ENCODE peak calls at places on chromosomes 13 and 19, in ten cellular contexts. One of them, this sample, is unnamed.

GRCh38 chr19:41918095-41918494 is 10.2 kb downstream of the ERFL start:
- DNase-seq in heart right ventricle: no peak
- DNase-seq in HAP-1: no peak
- DNase-seq in lung: no peak
- DNase-seq in Panc1: no peak
- DNase-seq in aorta: no peak
- DNase-seq in lower lobe of right lung: no peak
- DNase-seq in cardiac muscle cell: no peak
- DNase-seq in BE2C: no peak
- DNase-seq in pancreas: no peak
- DNase-seq in this sample: no peak

GRCh38 chr19:45442927-45443461 is 19.3 kb upstream of the ERCC1 start:
- DNase-seq in HAP-1: peak; percentile 54
- DNase-seq in aorta: peak; percentile 85
- DNase-seq in lung: peak; percentile 58
- DNase-seq in Panc1: no peak
- DNase-seq in heart right ventricle: no peak
- DNase-seq in cardiac muscle cell: no peak
- DNase-seq in pancreas: no peak
- DNase-seq in BE2C: peak; percentile 63
- DNase-seq in lower lobe of right lung: peak; percentile 84
- DNase-seq in this sample: no peak

GRCh38 chr19:46748325-46749109 is 2.3 kb upstream of the STRN4 start:
- DNase-seq in lung: peak; percentile 72
- DNase-seq in pancreas: no peak
- DNase-seq in HAP-1: peak; percentile 91
- DNase-seq in aorta: peak; percentile 92
- DNase-seq in lower lobe of right lung: peak; percentile 78
- DNase-seq in BE2C: peak; percentile 87
- DNase-seq in heart right ventricle: peak; percentile 73
- DNase-seq in Panc1: no peak
- DNase-seq in cardiac muscle cell: peak; percentile 78
- DNase-seq in this sample: no peak

GRCh38 chr13:112859817-112860190 is 109.2 kb upstream of the MCF2L start:
- DNase-seq in lung: no peak
- DNase-seq in cardiac muscle cell: no peak
- DNase-seq in HAP-1: no peak
- DNase-seq in pancreas: no peak
- DNase-seq in aorta: no peak
- DNase-seq in Panc1: no peak
- DNase-seq in heart right ventricle: no peak
- DNase-seq in lower lobe of right lung: no peak
- DNase-seq in BE2C: peak; percentile 82
- DNase-seq in this sample: no peak

GRCh38 chr13:57624565-57625435 is 6.7 kb upstream of the PCDH17 start:
- DNase-seq in lower lobe of right lung: no peak
- DNase-seq in pancreas: peak; percentile 31
- DNase-seq in aorta: no peak
- DNase-seq in Panc1: no peak
- DNase-seq in cardiac muscle cell: peak; percentile 87
- DNase-seq in lung: peak; percentile 44
- DNase-seq in BE2C: peak; percentile 73
- DNase-seq in HAP-1: peak; percentile 79
- DNase-seq in heart right ventricle: no peak
- DNase-seq in this sample: no peak

GRCh38 chr13:32246468-32246867 is 68.7 kb downstream of the ZAR1L start:
- DNase-seq in aorta: no peak
- DNase-seq in HAP-1: peak; percentile 80
- DNase-seq in pancreas: peak; percentile 13
- DNase-seq in heart right ventricle: peak; percentile 24
- DNase-seq in cardiac muscle cell: peak; percentile 72
- DNase-seq in Panc1: peak; percentile 13
- DNase-seq in BE2C: peak; percentile 64
- DNase-seq in lung: peak; percentile 56
- DNase-seq in lower lobe of right lung: peak; percentile 57
- DNase-seq in this sample: no peak

GRCh38 chr19:8615813-8616596 is 5.5 kb upstream of the ADAMTS10 start:
- DNase-seq in HAP-1: peak; percentile 82
- DNase-seq in lower lobe of right lung: peak; percentile 74
- DNase-seq in cardiac muscle cell: peak; percentile 60
- DNase-seq in Panc1: no peak
- DNase-seq in pancreas: no peak
- DNase-seq in heart right ventricle: peak; percentile 49
- DNase-seq in lung: peak; percentile 48
- DNase-seq in BE2C: peak; percentile 37
- DNase-seq in aorta: peak; percentile 88
- DNase-seq in this sample: no peak

GRCh38 chr19:52658595-52658994 is 20.4 kb upstream of the ZNF83 start:
- DNase-seq in aorta: no peak
- DNase-seq in lung: no peak
- DNase-seq in BE2C: no peak
- DNase-seq in lower lobe of right lung: no peak
- DNase-seq in HAP-1: no peak
- DNase-seq in heart right ventricle: no peak
- DNase-seq in pancreas: no peak
- DNase-seq in Panc1: no peak
- DNase-seq in cardiac muscle cell: no peak
- DNase-seq in this sample: no peak

GRCh38 chr19:56732974-56733373 is 61.4 kb upstream of the ZNF835 start:
- DNase-seq in BE2C: no peak
- DNase-seq in Panc1: no peak
- DNase-seq in cardiac muscle cell: no peak
- DNase-seq in lower lobe of right lung: no peak
- DNase-seq in lung: no peak
- DNase-seq in heart right ventricle: no peak
- DNase-seq in aorta: no peak
- DNase-seq in pancreas: no peak
- DNase-seq in HAP-1: no peak
- DNase-seq in this sample: no peak

GRCh38 chr19:23366437-23366836 is 28.8 kb downstream of the ZNF91 start:
- DNase-seq in lung: no peak
- DNase-seq in heart right ventricle: no peak
- DNase-seq in HAP-1: no peak
- DNase-seq in pancreas: no peak
- DNase-seq in aorta: no peak
- DNase-seq in Panc1: no peak
- DNase-seq in BE2C: no peak
- DNase-seq in cardiac muscle cell: no peak
- DNase-seq in lower lobe of right lung: no peak
- DNase-seq in this sample: no peak

DNA sequence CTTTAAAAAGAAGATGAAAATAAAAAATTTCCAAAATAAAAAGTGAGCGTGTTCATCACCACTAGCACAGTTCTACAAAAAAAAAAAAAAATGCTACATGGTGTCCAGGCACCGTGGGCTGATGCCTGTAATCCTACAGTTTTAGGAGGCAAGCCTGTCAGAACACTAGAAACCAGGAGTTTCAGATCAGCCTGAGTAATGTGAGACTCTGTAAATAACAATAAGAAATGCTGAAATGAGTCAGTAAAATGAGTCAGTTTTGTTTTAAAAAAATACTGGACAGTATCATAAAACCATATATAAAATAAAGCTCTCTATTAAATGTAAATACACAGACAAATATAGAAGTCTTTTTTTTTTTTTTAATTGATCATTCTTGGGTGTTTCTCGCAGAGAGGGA is 30.0 kb downstream of the ZNF91 start:
- DNase-seq in BE2C: no peak
- DNase-seq in pancreas: no peak
- DNase-seq in Panc1: no peak
- DNase-seq in heart right ventricle: no peak
- DNase-seq in HAP-1: no peak
- DNase-seq in lower lobe of right lung: no peak
- DNase-seq in aorta: no peak
- DNase-seq in cardiac muscle cell: no peak
- DNase-seq in lung: no peak
- DNase-seq in this sample: no peak
- H3K36me3 ChIP-seq in BE2C: peaks cover 5% of the 10 kb centered on the region
- H3K36me3 ChIP-seq in pancreas: peaks cover 6% of the 10 kb centered on the region
- H3K36me3 ChIP-seq in Panc1: no peaks in the 10 kb centered on the region
- H3K36me3 ChIP-seq in heart right ventricle: peaks cover 69% of the 10 kb centered on the region
- H3K36me3 ChIP-seq in HAP-1: peaks cover 23% of the 10 kb centered on the region
- H3K36me3 ChIP-seq in lower lobe of right lung: peaks cover 39% of the 10 kb centered on the region
- H3K36me3 ChIP-seq in aorta: no peaks in the 10 kb centered on the region
- H3K36me3 ChIP-seq in cardiac muscle cell: peaks cover 4% of the 10 kb centered on the region
- H3K36me3 ChIP-seq in lung: peaks cover 15% of the 10 kb centered on the region
- H3K36me3 ChIP-seq in this sample: peaks cover 71% of the 10 kb centered on the region

GRCh38 chr19:10720607-10721125 is 2.8 kb downstream of the DNM2 start:
- DNase-seq in aorta: no peak
- DNase-seq in lower lobe of right lung: no peak
- DNase-seq in Panc1: no peak
- DNase-seq in HAP-1: no peak
- DNase-seq in lung: no peak
- DNase-seq in heart right ventricle: no peak
- DNase-seq in cardiac muscle cell: no peak
- DNase-seq in BE2C: no peak
- DNase-seq in pancreas: no peak
- DNase-seq in this sample: no peak
- H3K4me1 ChIP-seq in aorta: no peaks in the 10 kb centered on the region
- H3K4me1 ChIP-seq in lower lobe of right lung: peaks cover 75% of the 10 kb centered on the region
- H3K4me1 ChIP-seq in Panc1: peaks cover 3% of the 10 kb centered on the region
- H3K4me1 ChIP-seq in HAP-1: peaks cover 9% of the 10 kb centered on the region
- H3K4me1 ChIP-seq in lung: no peaks in the 10 kb centered on the region
- H3K4me1 ChIP-seq in heart right ventricle: peaks cover 13% of the 10 kb centered on the region
- H3K4me1 ChIP-seq in cardiac muscle cell: peaks cover 13% of the 10 kb centered on the region
- H3K4me1 ChIP-seq in BE2C: peaks cover 11% of the 10 kb centered on the region
- H3K4me1 ChIP-seq in pancreas: peaks cover 8% of the 10 kb centered on the region
- H3K4me1 ChIP-seq in this sample: no peaks in the 10 kb centered on the region

GRCh38 chr19:5613466-5613865 is 9.1 kb downstream of the SAFB2 start:
- DNase-seq in pancreas: no peak
- DNase-seq in cardiac muscle cell: no peak
- DNase-seq in Panc1: no peak
- DNase-seq in BE2C: no peak
- DNase-seq in lung: no peak
- DNase-seq in HAP-1: no peak
- DNase-seq in heart right ventricle: no peak
- DNase-seq in lower lobe of right lung: no peak
- DNase-seq in aorta: no peak
- DNase-seq in this sample: no peak

GRCh38 chr19:5612891-5613290 is 9.7 kb downstream of the SAFB2 start:
- DNase-seq in pancreas: no peak
- DNase-seq in lung: no peak
- DNase-seq in Panc1: no peak
- DNase-seq in aorta: no peak
- DNase-seq in BE2C: no peak
- DNase-seq in cardiac muscle cell: no peak
- DNase-seq in HAP-1: no peak
- DNase-seq in lower lobe of right lung: no peak
- DNase-seq in heart right ventricle: no peak
- DNase-seq in this sample: no peak

GRCh38 chr19:5615756-5616327 is 6.7 kb downstream of the SAFB2 start:
- DNase-seq in Panc1: no peak
- DNase-seq in lung: no peak
- DNase-seq in pancreas: no peak
- DNase-seq in BE2C: no peak
- DNase-seq in heart right ventricle: no peak
- DNase-seq in lower lobe of right lung: no peak
- DNase-seq in HAP-1: no peak
- DNase-seq in aorta: no peak
- DNase-seq in cardiac muscle cell: no peak
- DNase-seq in this sample: no peak

GRCh38 chr19:5618591-5618990 is 4.0 kb downstream of the SAFB2 start:
- DNase-seq in BE2C: no peak
- DNase-seq in cardiac muscle cell: no peak
- DNase-seq in heart right ventricle: no peak
- DNase-seq in aorta: no peak
- DNase-seq in pancreas: no peak
- DNase-seq in Panc1: no peak
- DNase-seq in HAP-1: no peak
- DNase-seq in lung: no peak
- DNase-seq in lower lobe of right lung: no peak
- DNase-seq in this sample: no peak

GRCh38 chr19:5617080-5617479 is 5.5 kb downstream of the SAFB2 start:
- DNase-seq in pancreas: no peak
- DNase-seq in lung: no peak
- DNase-seq in cardiac muscle cell: no peak
- DNase-seq in Panc1: no peak
- DNase-seq in HAP-1: no peak
- DNase-seq in aorta: no peak
- DNase-seq in lower lobe of right lung: no peak
- DNase-seq in BE2C: no peak
- DNase-seq in heart right ventricle: no peak
- DNase-seq in this sample: no peak
- H3K36me3 ChIP-seq in pancreas: peaks cover 37% of the 10 kb centered on the region
- H3K36me3 ChIP-seq in lung: peaks cover 42% of the 10 kb centered on the region
- H3K36me3 ChIP-seq in cardiac muscle cell: peaks cover 55% of the 10 kb centered on the region
- H3K36me3 ChIP-seq in Panc1: peaks cover 44% of the 10 kb centered on the region
- H3K36me3 ChIP-seq in HAP-1: peaks cover 87% of the 10 kb centered on the region
- H3K36me3 ChIP-seq in aorta: peaks cover 8% of the 10 kb centered on the region
- H3K36me3 ChIP-seq in lower lobe of right lung: peaks cover 93% of the 10 kb centered on the region
- H3K36me3 ChIP-seq in BE2C: peaks cover 87% of the 10 kb centered on the region
- H3K36me3 ChIP-seq in heart right ventricle: peaks cover 40% of the 10 kb centered on the region
- H3K36me3 ChIP-seq in this sample: peaks cover 90% of the 10 kb centered on the region

GRCh38 chr19:13012390-13012689 is 17.1 kb downstream of the NFIX start:
- DNase-seq in BE2C: no peak
- DNase-seq in HAP-1: no peak
- DNase-seq in aorta: no peak
- DNase-seq in lower lobe of right lung: no peak
- DNase-seq in cardiac muscle cell: no peak
- DNase-seq in heart right ventricle: no peak
- DNase-seq in Panc1: no peak
- DNase-seq in pancreas: no peak
- DNase-seq in lung: no peak
- DNase-seq in this sample: no peak

GRCh38 chr19:13014921-13015280 is 19.6 kb downstream of the NFIX start:
- DNase-seq in aorta: no peak
- DNase-seq in pancreas: no peak
- DNase-seq in lower lobe of right lung: no peak
- DNase-seq in HAP-1: no peak
- DNase-seq in lung: no peak
- DNase-seq in heart right ventricle: no peak
- DNase-seq in cardiac muscle cell: no peak
- DNase-seq in BE2C: no peak
- DNase-seq in Panc1: no peak
- DNase-seq in this sample: no peak

GRCh38 chr19:13012690-13013608 is 17.7 kb downstream of the NFIX start:
- DNase-seq in BE2C: no peak
- DNase-seq in pancreas: no peak
- DNase-seq in aorta: peak; percentile 90
- DNase-seq in lung: no peak
- DNase-seq in Panc1: no peak
- DNase-seq in lower lobe of right lung: no peak
- DNase-seq in heart right ventricle: peak; percentile 57
- DNase-seq in HAP-1: no peak
- DNase-seq in cardiac muscle cell: no peak
- DNase-seq in this sample: no peak

GRCh38 chr19:13014101-13014920 is 19.0 kb downstream of the NFIX start:
- DNase-seq in BE2C: no peak
- DNase-seq in lung: no peak
- DNase-seq in heart right ventricle: no peak
- DNase-seq in aorta: no peak
- DNase-seq in Panc1: no peak
- DNase-seq in pancreas: no peak
- DNase-seq in HAP-1: no peak
- DNase-seq in lower lobe of right lung: no peak
- DNase-seq in cardiac muscle cell: no peak
- DNase-seq in this sample: no peak

DNA sequence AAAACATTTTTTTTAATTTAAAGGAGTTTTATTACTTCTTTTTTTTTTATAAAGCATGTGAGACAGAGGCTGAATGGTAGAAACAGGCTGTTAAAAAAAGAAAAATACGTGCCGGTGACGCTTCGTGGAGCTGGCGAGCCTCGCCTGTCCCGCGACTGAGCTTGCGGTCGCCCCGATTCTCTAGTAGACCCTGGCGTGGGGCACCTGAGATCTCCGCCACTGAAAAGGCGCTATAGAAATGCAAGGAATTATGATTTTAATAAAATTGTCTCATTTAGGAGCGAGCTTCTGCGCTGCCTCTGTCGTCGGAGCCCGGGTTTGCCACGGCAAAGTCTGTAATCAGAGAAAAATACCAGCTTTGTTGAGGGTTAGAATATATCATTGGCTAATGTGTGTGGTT is 18.4 kb downstream of the NFIX start:
- DNase-seq in heart right ventricle: no peak
- DNase-seq in Panc1: no peak
- DNase-seq in BE2C: no peak
- DNase-seq in HAP-1: no peak
- DNase-seq in pancreas: no peak
- DNase-seq in lower lobe of right lung: no peak
- DNase-seq in lung: no peak
- DNase-seq in aorta: no peak
- DNase-seq in cardiac muscle cell: no peak
- DNase-seq in this sample: no peak
- H3K4me1 ChIP-seq in heart right ventricle: peaks cover 42% of the 10 kb centered on the region
- H3K4me1 ChIP-seq in Panc1: peaks cover 64% of the 10 kb centered on the region
- H3K4me1 ChIP-seq in BE2C: peaks cover 12% of the 10 kb centered on the region
- H3K4me1 ChIP-seq in HAP-1: no peaks in the 10 kb centered on the region
- H3K4me1 ChIP-seq in pancreas: no peaks in the 10 kb centered on the region
- H3K4me1 ChIP-seq in lower lobe of right lung: peaks cover 97% of the 10 kb centered on the region
- H3K4me1 ChIP-seq in lung: peaks cover 4% of the 10 kb centered on the region
- H3K4me1 ChIP-seq in aorta: no peaks in the 10 kb centered on the region
- H3K4me1 ChIP-seq in cardiac muscle cell: no peaks in the 10 kb centered on the region
- H3K4me1 ChIP-seq in this sample: peaks cover 30% of the 10 kb centered on the region